ENCODE peak calls at places on chromosomes 1 and 21, in five cellular contexts. L is H9, C is mesenchymal stem cell, U is neuronal stem cell, A is H1. T is an unnamed sample.

GRCh38 chr1:232351335-232351734 is 278.6 kb downstream of the SIPA1L2 start:
- DNase-seq in L (no peak), C (no peak), U (no peak), A (no peak), T (no peak)

GRCh38 chr21:28444131-28444530 is 548.5 kb downstream of the LTN1 start:
- DNase-seq in L (no peak), C (no peak), U (no peak), A (no peak), T (peak; percentile 38)

GRCh38 chr1:61182049-61182448 is 99.7 kb downstream of the NFIA start:
- DNase-seq in L (no peak), C (peak; percentile 70), U (no peak), A (no peak), T (peak; percentile 65)

GRCh38 chr1:237033061-237033460 is 8.9 kb upstream of the RYR2 start:
- DNase-seq in L (no peak), C (no peak), U (no peak), A (no peak), T (no peak)

GRCh38 chr1:202286622-202287097 is 55.1 kb downstream of the UBE2T start:
- DNase-seq in L (no peak), C (peak; percentile 46), U (no peak), A (no peak), T (peak; percentile 1)

GRCh38 chr1:226986496-226987178 is 46.5 kb downstream of the COQ8A start:
- DNase-seq in L (peak; percentile 26), C (no peak), U (no peak), A (no peak), T (no peak)

GRCh38 chr1:198656500-198656932 is 17.7 kb downstream of the PTPRC start:
- DNase-seq in L (no peak), C (no peak), U (no peak), A (no peak), T (no peak)

GRCh38 chr1:94285026-94285654 is 47.8 kb upstream of the ARHGAP29 start:
- DNase-seq in L (no peak), C (peak; percentile 43), U (no peak), A (no peak), T (peak; percentile 54)

GRCh38 chr1:52195161-52195560 is 53.3 kb downstream of the ZFYVE9 start:
- DNase-seq in L (no peak), C (peak; percentile 14), U (no peak), A (no peak), T (peak; percentile 82)

GRCh38 chr1:240337795-240338194 is 246.1 kb downstream of the FMN2 start:
- DNase-seq in L (no peak), C (peak; percentile 91), U (no peak), A (no peak), T (peak; percentile 86)

GRCh38 chr1:222521299-222522104 is 26.4 kb downstream of the HHIPL2 start:
- DNase-seq in L (no peak), C (no peak), U (no peak), A (no peak), T (peak; percentile 44)

GRCh38 chr1:178702141-178702540 is 22.9 kb upstream of the RALGPS2 start:
- DNase-seq in L (no peak), C (peak; percentile 27), U (no peak), A (no peak), T (peak; percentile 71)

GRCh38 chr1:935751-936231 is 12.1 kb downstream of the SAMD11 start:
- DNase-seq in L (peak; percentile 58), C (peak; percentile 40), U (no peak), A (no peak), T (no peak)

GRCh38 chr1:117366281-117366981 is 818 bp upstream of the MAN1A2 start:
- DNase-seq in L (peak; percentile 64), C (peak; percentile 77), U (peak; percentile 79), A (peak; percentile 82), T (peak; percentile 60)
- H4K91ac ChIP-seq in L (no peak overlapping the region), C (peak overlapping the region; percentile 96), U (peak overlapping the region; percentile 35), A (peak overlapping the region; percentile 79), T (peak overlapping the region; percentile 92)

GRCh38 chr1:31531177-31532000 is 44.9 kb upstream of the TINAGL1 start:
- DNase-seq in L (no peak), C (peak; percentile 81), U (no peak), A (no peak), T (peak; percentile 70)
- H4K91ac ChIP-seq in L (no peak overlapping the region), C (no peak overlapping the region), U (no peak overlapping the region), A (no peak overlapping the region), T (no peak overlapping the region)

DNA sequence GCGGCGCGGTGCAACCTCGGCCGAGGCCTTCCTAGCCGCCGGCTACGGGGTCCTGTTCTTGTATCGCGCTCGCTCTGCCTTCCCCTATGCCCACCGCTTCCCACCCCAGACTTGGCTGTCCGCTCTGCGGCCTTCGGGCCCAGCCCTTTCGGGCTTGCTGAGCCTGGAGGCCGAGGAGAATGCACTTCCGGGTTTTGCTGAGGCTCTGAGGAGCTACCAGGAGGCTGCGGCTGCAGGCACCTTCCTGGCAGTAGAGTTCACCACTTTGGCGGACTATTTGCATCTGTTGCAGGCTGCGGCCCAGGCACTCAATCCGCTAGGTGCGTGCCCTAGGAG is 379 bp downstream of the PPCS start:
- DNase-seq in L (peak; percentile 70), C (peak; percentile 75), U (no peak), A (no peak), T (peak; percentile 50)
- H4K91ac ChIP-seq in L (no peak overlapping the region), C (peak overlapping the region; percentile 98), U (no peak overlapping the region), A (peak overlapping the region; percentile 78), T (peak overlapping the region; percentile 88)

GRCh38 chr1:24958766-24959622 is 28.9 kb upstream of the RUNX3 start:
- DNase-seq in L (no peak), C (no peak), U (no peak), A (no peak), T (no peak)
- H4K91ac ChIP-seq in L (no peak overlapping the region), C (no peak overlapping the region), U (no peak overlapping the region), A (no peak overlapping the region), T (no peak overlapping the region)

GRCh38 chr1:161084205-161084988 is 5.0 kb downstream of the NECTIN4 start:
- DNase-seq in L (no peak), C (peak; percentile 23), U (no peak), A (no peak), T (peak; percentile 23)

GRCh38 chr1:161085165-161085564 is 4.2 kb downstream of the NECTIN4 start:
- DNase-seq in L (no peak), C (peak; percentile 51), U (no peak), A (no peak), T (no peak)

GRCh38 chr1:161083743-161084084 is 5.6 kb downstream of the NECTIN4 start:
- DNase-seq in L (no peak), C (no peak), U (no peak), A (no peak), T (no peak)

GRCh38 chr1:161088587-161089110 is 709 bp downstream of the NECTIN4 start:
- DNase-seq in L (no peak), C (no peak), U (no peak), A (no peak), T (peak; percentile 63)

GRCh38 chr1:161086457-161086856 is 2.9 kb downstream of the NECTIN4 start:
- DNase-seq in L (no peak), C (no peak), U (no peak), A (no peak), T (no peak)
- H4K91ac ChIP-seq in L (no peak overlapping the region), C (no peak overlapping the region), U (no peak overlapping the region), A (no peak overlapping the region), T (no peak overlapping the region)

GRCh38 chr1:234507626-234508387 is 28.8 kb upstream of the TARBP1 start:
- DNase-seq in L (no peak), C (no peak), U (no peak), A (no peak), T (no peak)
- H4K91ac ChIP-seq in L (no peak overlapping the region), C (no peak overlapping the region), U (no peak overlapping the region), A (peak overlapping the region; percentile 42), T (no peak overlapping the region)

DNA sequence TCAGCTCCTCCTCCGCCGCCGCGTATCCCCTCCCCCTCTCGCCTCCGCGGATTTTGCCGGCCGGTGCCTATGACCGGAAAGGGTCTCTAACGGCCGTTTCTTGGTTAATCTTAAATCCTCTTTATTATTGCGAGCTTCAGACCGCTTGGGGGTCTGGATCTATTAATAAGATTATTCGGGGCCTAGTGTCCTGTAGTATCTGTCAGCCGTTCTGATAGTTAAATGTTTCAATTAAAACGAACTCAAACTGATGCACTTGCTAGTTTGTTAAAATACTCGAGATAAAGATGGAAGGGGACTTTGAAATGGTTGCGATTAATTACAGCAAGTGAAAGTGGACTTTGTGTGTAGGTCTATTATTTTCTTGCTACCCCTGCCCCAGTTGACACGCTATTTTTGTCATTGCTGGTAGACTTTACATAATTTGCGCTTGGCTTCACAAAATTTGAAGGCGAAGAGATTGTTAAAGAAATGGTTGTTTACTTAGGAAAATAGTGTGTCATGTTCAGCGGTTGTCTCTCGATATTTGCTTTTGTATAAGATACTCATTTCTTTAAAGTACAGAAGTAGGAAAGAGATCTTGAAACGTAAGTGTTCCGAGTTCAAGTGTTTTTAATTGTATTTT is 779 bp downstream of the SON start:
- DNase-seq in L (peak; percentile 66), C (no peak), U (no peak), A (no peak), T (no peak)
- H4K91ac ChIP-seq in L (no peak overlapping the region), C (peak overlapping the region; percentile 92), U (no peak overlapping the region), A (no peak overlapping the region), T (peak overlapping the region; percentile 89)

GRCh38 chr1:39576016-39576657 is 453 bp downstream of the PABPC4 start:
- DNase-seq in L (no peak), C (peak; percentile 45), U (peak; percentile 31), A (no peak), T (no peak)
- H4K91ac ChIP-seq in L (no peak overlapping the region), C (no peak overlapping the region), U (no peak overlapping the region), A (no peak overlapping the region), T (no peak overlapping the region)